ENCODE peak calls at places on chromosomes 12 and 14, in four cellular contexts. L is WTC11, A is K562, N is HepG2. P is an unnamed sample.

GRCh38 chr14:72545411-72546311 is 348.2 kb downstream of the DPF3 start:
- DNase-seq in L (no peak), A (no peak), N (no peak), P (no peak)

GRCh38 chr12:119225454-119225853 is 46.7 kb downstream of the HSPB8 start:
- DNase-seq in L (no peak), A (no peak), N (no peak), P (no peak)

GRCh38 chr12:94074216-94074969 is 74.0 kb upstream of the PLXNC1 start:
- DNase-seq in L (no peak), A (no peak), N (no peak), P (no peak)

GRCh38 chr14:53517276-53517960 is 364.3 kb upstream of the DDHD1 start:
- DNase-seq in L (no peak), A (no peak), N (no peak), P (no peak)

GRCh38 chr12:56725723-56726102 is 614 bp upstream of the NACA start:
- DNase-seq in L (no peak), A (no peak), N (no peak), P (no peak)

GRCh38 chr12:108826807-108827721 is 30.3 kb downstream of the SSH1 start:
- DNase-seq in L (no peak), A (no peak), N (no peak), P (no peak)

GRCh38 chr12:70383484-70383883 is 17.4 kb downstream of the KCNMB4 start:
- DNase-seq in L (no peak), A (no peak), N (no peak), P (no peak)

GRCh38 chr12:12819752-12820311 is 6.7 kb downstream of the DDX47 start:
- DNase-seq in L (no peak), A (no peak), N (no peak), P (no peak)

GRCh38 chr12:88303335-88303734 is 161.2 kb downstream of the TMTC3 start:
- DNase-seq in L (no peak), A (no peak), N (no peak), P (no peak)

GRCh38 chr14:52551696-52552062 is 626 bp downstream of the TXNDC16 start:
- DNase-seq in L (no peak), A (no peak), N (peak; percentile 32), P (no peak)

GRCh38 chr12:2489266-2489665 is 305.5 kb upstream of the FKBP4 start:
- DNase-seq in L (no peak), A (no peak), N (no peak), P (no peak)

GRCh38 chr14:103228076-103228806 is 105.0 kb downstream of the TNFAIP2 start:
- DNase-seq in L (no peak), A (no peak), N (no peak), P (no peak)
- TF ChIP-seq CREM in L (no peak), A (no peak), N (no peak), P (no peak)

GRCh38 chr14:21846227-21846885 is 172.7 kb upstream of the OR4E1 start:
- DNase-seq in L (peak; percentile 81), A (peak; percentile 19), N (peak; percentile 34), P (no peak)
- TF ChIP-seq CREM in L (no peak), A (no peak), N (no peak), P (no peak)

GRCh38 chr12:52041695-52042123 is 9.5 kb upstream of the NR4A1 start:
- DNase-seq in L (peak; percentile 42), A (peak; percentile 58), N (no peak), P (no peak)
- TF ChIP-seq CREM in L (no peak), A (no peak), N (no peak), P (no peak)

GRCh38 chr12:9380650-9381049 is 172.5 kb upstream of the PZP start:
- DNase-seq in L (no peak), A (no peak), N (no peak), P (no peak)

GRCh38 chr12:9381619-9382018 is 173.4 kb upstream of the PZP start:
- DNase-seq in L (no peak), A (no peak), N (peak; percentile 19), P (no peak)

GRCh38 chr12:9387450-9387849 is 179.3 kb upstream of the PZP start:
- DNase-seq in L (no peak), A (no peak), N (no peak), P (no peak)

GRCh38 chr12:9379023-9379742 is 171.0 kb upstream of the PZP start:
- DNase-seq in L (no peak), A (peak; percentile 8), N (no peak), P (no peak)

DNA sequence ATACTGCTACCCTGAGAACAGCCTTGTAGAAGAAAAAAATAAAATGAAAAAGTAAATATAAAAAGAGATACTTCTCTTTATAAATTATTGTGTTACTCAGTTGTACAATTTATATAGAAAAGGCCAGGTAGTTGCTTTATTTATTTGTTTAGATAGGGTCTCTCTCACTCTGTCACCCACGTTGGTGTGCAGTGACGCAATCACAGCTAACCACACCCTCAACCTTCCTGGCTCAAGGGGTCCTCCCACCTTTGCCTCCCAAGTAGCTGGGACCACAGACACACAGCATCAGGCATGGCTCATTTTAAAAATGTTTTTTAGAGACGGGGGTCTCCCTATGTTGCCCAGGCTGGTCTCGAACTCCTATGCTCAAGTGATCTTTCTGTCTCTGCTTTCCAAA is 175.4 kb upstream of the PZP start:
- DNase-seq in L (no peak), A (no peak), N (no peak), P (no peak)
- TF ChIP-seq CREM in L (no peak), A (no peak), N (no peak), P (no peak)

DNA sequence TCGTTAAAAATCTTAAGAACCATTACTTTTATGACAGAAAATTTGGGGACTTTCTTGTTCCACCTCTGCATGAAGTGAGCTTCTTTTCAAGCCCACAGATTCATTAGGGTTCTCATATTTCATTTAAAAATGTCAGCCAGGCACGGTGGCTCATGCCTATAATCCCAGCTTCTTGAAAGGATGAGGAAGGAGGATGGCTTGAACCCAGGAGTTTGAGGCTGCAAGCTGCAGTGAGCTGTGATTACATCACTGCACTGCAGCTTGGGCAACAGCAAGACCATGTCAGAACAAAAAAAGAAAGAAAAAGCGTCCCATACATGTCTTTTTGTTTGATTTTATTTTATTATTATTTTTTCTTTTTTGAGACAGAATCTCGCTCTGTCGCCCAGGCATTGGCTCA is 43.4 kb upstream of the ATF1 start:
- DNase-seq in L (no peak), A (no peak), N (no peak), P (no peak)
- TF ChIP-seq CREM in L (no peak), A (no peak), N (no peak), P (no peak)

GRCh38 chr12:14239350-14239934 is 126.0 kb upstream of the ATF7IP start:
- DNase-seq in L (peak; percentile 34), A (no peak), N (peak; percentile 85), P (peak; percentile 86)

GRCh38 chr12:14240873-14241220 is 124.6 kb upstream of the ATF7IP start:
- DNase-seq in L (no peak), A (no peak), N (no peak), P (no peak)

GRCh38 chr12:14238224-14238792 is 127.2 kb upstream of the ATF7IP start:
- DNase-seq in L (no peak), A (no peak), N (no peak), P (no peak)

GRCh38 chr12:14243941-14244340 is 121.5 kb upstream of the ATF7IP start:
- DNase-seq in L (no peak), A (no peak), N (no peak), P (no peak)

GRCh38 chr12:14239935-14240872 is 125.3 kb upstream of the ATF7IP start:
- DNase-seq in L (peak; percentile 42), A (no peak), N (no peak), P (peak; percentile 75)
- TF ChIP-seq CREM in L (no peak), A (no peak), N (no peak), P (no peak)

GRCh38 chr14:36066636-36067035 is 109.9 kb downstream of the PTCSC3 start:
- DNase-seq in L (no peak), A (no peak), N (no peak), P (no peak)

GRCh38 chr14:36068777-36069534 is 107.6 kb downstream of the PTCSC3 start:
- DNase-seq in L (no peak), A (no peak), N (no peak), P (no peak)

GRCh38 chr14:36069535-36069900 is 107.0 kb downstream of the PTCSC3 start:
- DNase-seq in L (peak; percentile 42), A (peak; percentile 68), N (peak; percentile 74), P (no peak)

GRCh38 chr14:36067428-36068187 is 108.9 kb downstream of the PTCSC3 start:
- DNase-seq in L (no peak), A (no peak), N (no peak), P (no peak)

GRCh38 chr14:36070056-36071043 is 106.2 kb downstream of the PTCSC3 start:
- DNase-seq in L (peak; percentile 79), A (peak; percentile 25), N (peak; percentile 84), P (no peak)
- TF ChIP-seq CREM in L (no peak), A (no peak), N (no peak), P (no peak)

P was measured in GM12878.